ENCODE peak calls at places on chromosome 14, in five cellular contexts. I is kidney epithelial cell; B is HFFc6; Q is neural progenitor cell; H is CD8-positive, alpha-beta T cell. G is an unnamed sample.

GRCh38 chr14:21025374-21026151 is 702 bp upstream of the NDRG2 start:
- DNase-seq in I (no peak), B (no peak), Q (peak), H (peak), G (no peak)

GRCh38 chr14:99752486-99753121 is 40.6 kb upstream of the EML1 start:
- DNase-seq in I (peak), B (peak), Q (no peak), H (no peak), G (no peak)

GRCh38 chr14:75487155-75487671 is 35.1 kb upstream of the BATF start:
- DNase-seq in I (peak), B (no peak), Q (no peak), H (peak), G (peak)

GRCh38 chr14:94539181-94539580 is 22.1 kb upstream of the SERPINA4 start:
- DNase-seq in I (no peak), B (no peak), Q (no peak), H (no peak), G (no peak)

GRCh38 chr14:90573385-90574105 is 176.7 kb downstream of the CALM1 start:
- DNase-seq in I (no peak), B (no peak), Q (no peak), H (no peak), G (no peak)

GRCh38 chr14:39005044-39005736 is 97.8 kb downstream of the SEC23A start:
- DNase-seq in I (no peak), B (no peak), Q (no peak), H (no peak), G (no peak)

GRCh38 chr14:73753043-73753886 is 39.1 kb upstream of the PNMA1 start:
- DNase-seq in I (no peak), B (no peak), Q (no peak), H (no peak), G (no peak)

GRCh38 chr14:67270354-67270753 is 29.1 kb downstream of the PALS1 start:
- DNase-seq in I (no peak), B (no peak), Q (no peak), H (no peak), G (no peak)

GRCh38 chr14:45252356-45253069 is 489 bp downstream of the MIS18BP1 start:
- DNase-seq in I (no peak), B (no peak), Q (peak), H (no peak), G (no peak)

GRCh38 chr14:68168460-68169109 is 349.0 kb downstream of the RAD51B start:
- DNase-seq in I (no peak), B (no peak), Q (no peak), H (no peak), G (no peak)

GRCh38 chr14:73221945-73222344 is 15.4 kb upstream of the PAPLN start:
- DNase-seq in I (no peak), B (peak), Q (no peak), H (no peak), G (no peak)

GRCh38 chr14:56244138-56244789 is 126.1 kb downstream of the PELI2 start:
- DNase-seq in I (peak), B (peak), Q (no peak), H (no peak), G (no peak)

GRCh38 chr14:93949511-93950075 is 22.4 kb downstream of the FAM181A start:
- DNase-seq in I (no peak), B (no peak), Q (no peak), H (no peak), G (no peak)

GRCh38 chr14:106845286-106846087 is 1319.1 kb downstream of the TMEM121 start:
- DNase-seq in I (peak), B (no peak), Q (no peak), H (peak), G (peak)

GRCh38 chr14:91388551-91388975 is 29.1 kb downstream of the CCDC88C start:
- DNase-seq in I (no peak), B (peak), Q (no peak), H (no peak), G (peak)

GRCh38 chr14:75126679-75127473 is at the start of gene NEK9:
- DNase-seq in I (no peak), B (peak), Q (peak), H (peak), G (peak)

GRCh38 chr14:23567186-23568020 is at the start of gene AP1G2:
- DNase-seq in I (no peak), B (peak), Q (peak), H (peak), G (peak)

GRCh38 chr14:104315625-104316024 is 177.2 kb downstream of the KIF26A start:
- DNase-seq in I (no peak), B (no peak), Q (no peak), H (no peak), G (no peak)

GRCh38 chr14:100388137-100389050 is 65.3 kb downstream of the SLC25A47 start:
- DNase-seq in I (no peak), B (no peak), Q (no peak), H (no peak), G (no peak)

GRCh38 chr14:55107766-55108554 is 21.1 kb upstream of the LGALS3 start:
- DNase-seq in I (peak), B (peak), Q (no peak), H (peak), G (peak)

GRCh38 chr14:68695871-68696665 is 96.8 kb downstream of the ZFP36L1 start:
- DNase-seq in I (no peak), B (no peak), Q (no peak), H (no peak), G (no peak)

GRCh38 chr14:52015411-52016030 is 26.2 kb downstream of the RTRAF start:
- DNase-seq in I (no peak), B (no peak), Q (peak), H (no peak), G (no peak)

GRCh38 chr14:95979339-95980042 is 59.7 kb upstream of the C14orf132 start:
- DNase-seq in I (no peak), B (no peak), Q (peak), H (no peak), G (no peak)
- TF ChIP-seq CTCF in I (peak), B (peak), Q (peak), H (no peak), G (no peak)

DNA sequence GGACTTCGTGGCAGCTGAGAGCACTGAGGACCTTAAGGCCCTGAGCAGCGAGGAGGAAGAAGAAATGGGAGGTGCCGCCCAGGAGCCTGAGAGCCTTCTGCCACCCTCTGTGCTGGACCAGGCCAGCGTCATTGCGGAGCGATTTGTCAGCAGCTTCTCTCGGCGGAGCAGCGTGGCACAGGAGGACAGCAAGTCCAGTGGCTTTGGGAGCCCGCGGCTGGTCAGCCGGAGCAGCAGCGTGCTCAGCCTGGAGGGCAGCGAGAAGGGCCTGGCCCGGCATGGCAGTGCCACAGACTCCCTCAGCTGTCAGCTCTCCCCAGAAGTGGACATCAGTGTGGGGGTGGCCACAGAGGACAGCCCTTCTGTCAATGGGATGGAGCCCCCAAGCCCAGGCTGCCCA is 37.0 kb downstream of the PLEKHG3 start:
- DNase-seq in I (no peak), B (no peak), Q (no peak), H (no peak), G (no peak)
- TF ChIP-seq CTCF in I (no peak), B (no peak), Q (no peak), H (no peak), G (no peak)

GRCh38 chr14:34538871-34539406 is 562 bp downstream of the EAPP start:
- DNase-seq in I (no peak), B (no peak), Q (no peak), H (no peak), G (no peak)

GRCh38 chr14:34537677-34538009 is 1.9 kb downstream of the EAPP start:
- DNase-seq in I (no peak), B (no peak), Q (no peak), H (no peak), G (no peak)

GRCh38 chr14:34536951-34537676 is 2.4 kb downstream of the EAPP start:
- DNase-seq in I (peak), B (peak), Q (no peak), H (no peak), G (no peak)

GRCh38 chr14:34539407-34540180 is at the start of gene EAPP:
- DNase-seq in I (peak), B (peak), Q (peak), H (peak), G (peak)
- TF ChIP-seq CTCF in I (no peak), B (peak), Q (no peak), H (no peak), G (no peak)

GRCh38 chr14:78154827-78155226 is 15.3 kb upstream of the NRXN3 start:
- DNase-seq in I (no peak), B (no peak), Q (peak), H (no peak), G (no peak)
- TF ChIP-seq CTCF in I (peak), B (no peak), Q (peak), H (no peak), G (no peak)

GRCh38 chr14:105472496-105472991 is 2.1 kb upstream of the CRIP2 start:
- DNase-seq in I (no peak), B (no peak), Q (no peak), H (no peak), G (no peak)
- TF ChIP-seq CTCF in I (peak), B (no peak), Q (no peak), H (no peak), G (no peak)

GRCh38 chr14:102508410-102508773 is 1.2 kb downstream of the ANKRD9 start:
- DNase-seq in I (no peak), B (no peak), Q (no peak), H (no peak), G (no peak)

GRCh38 chr14:102507026-102507860 is 2.3 kb downstream of the ANKRD9 start:
- DNase-seq in I (no peak), B (no peak), Q (no peak), H (no peak), G (no peak)

GRCh38 chr14:102506599-102506871 is 3.0 kb downstream of the ANKRD9 start:
- DNase-seq in I (no peak), B (no peak), Q (no peak), H (no peak), G (no peak)

GRCh38 chr14:102508774-102509743 is 517 bp downstream of the ANKRD9 start:
- DNase-seq in I (no peak), B (no peak), Q (no peak), H (peak), G (no peak)

DNA sequence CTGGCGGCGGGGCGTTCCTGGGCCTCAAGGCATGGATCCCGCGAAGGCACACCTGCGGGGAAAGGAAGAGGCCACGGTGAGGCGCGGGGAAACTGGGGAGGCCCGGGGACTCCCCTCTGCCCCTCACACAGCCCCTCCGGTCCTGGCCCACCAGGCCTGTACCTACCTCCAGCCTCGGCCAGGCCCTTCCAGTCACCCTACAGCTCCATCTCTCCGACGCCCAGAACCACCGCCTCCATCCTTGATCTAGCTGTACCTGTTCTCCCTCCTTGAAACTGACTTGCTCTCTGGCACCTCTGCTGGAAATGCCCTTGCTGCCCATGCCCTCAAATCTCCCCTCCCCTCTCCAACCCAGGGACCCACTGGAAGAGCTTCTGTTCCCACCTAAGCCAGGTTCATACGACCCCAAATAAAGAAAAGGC is 1.7 kb downstream of the ANKRD9 start:
- DNase-seq in I (no peak), B (no peak), Q (no peak), H (no peak), G (no peak)
- TF ChIP-seq CTCF in I (peak), B (peak), Q (no peak), H (no peak), G (no peak)

DNA sequence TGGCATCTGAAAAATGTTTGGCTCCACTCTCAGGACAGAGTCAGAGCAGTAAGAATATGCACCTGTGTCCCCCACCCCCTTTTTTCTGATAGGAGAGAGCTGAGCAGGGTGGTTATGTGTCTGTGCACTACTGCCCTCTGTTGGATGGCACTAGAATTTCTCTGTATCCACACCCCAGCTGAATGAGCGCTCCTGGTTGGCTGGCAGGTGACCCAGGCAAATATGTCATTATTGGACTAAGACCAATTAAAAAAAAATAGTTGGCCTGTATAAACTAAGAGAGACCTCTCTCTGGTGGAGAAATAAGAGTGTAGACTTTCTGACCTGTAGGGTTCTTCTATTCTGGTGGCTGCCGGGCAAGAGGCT is 107.0 kb downstream of the PTCSC3 start:
- DNase-seq in I (no peak), B (peak), Q (peak), H (no peak), G (peak)
- TF ChIP-seq CTCF in I (peak), B (peak), Q (peak), H (peak), G (peak)

DNA sequence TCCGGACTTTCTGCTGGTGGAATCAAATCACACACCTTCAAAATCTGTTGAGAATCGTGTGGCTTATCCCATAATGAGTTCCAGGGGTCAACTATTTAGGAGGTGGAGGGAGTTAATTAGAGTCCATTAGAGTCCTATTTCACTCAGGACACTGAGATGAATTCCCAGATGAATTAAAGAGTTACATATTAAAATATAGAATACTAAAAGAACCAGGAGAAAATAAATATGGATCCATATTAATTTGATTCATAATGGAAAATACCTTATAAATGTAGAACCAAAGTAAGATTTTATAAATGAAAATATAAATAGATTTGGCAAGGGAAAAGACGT is 44.6 kb upstream of the C14orf132 start:
- DNase-seq in I (no peak), B (no peak), Q (no peak), H (no peak), G (no peak)
- TF ChIP-seq CTCF in I (no peak), B (peak), Q (no peak), H (peak), G (no peak)

DNA sequence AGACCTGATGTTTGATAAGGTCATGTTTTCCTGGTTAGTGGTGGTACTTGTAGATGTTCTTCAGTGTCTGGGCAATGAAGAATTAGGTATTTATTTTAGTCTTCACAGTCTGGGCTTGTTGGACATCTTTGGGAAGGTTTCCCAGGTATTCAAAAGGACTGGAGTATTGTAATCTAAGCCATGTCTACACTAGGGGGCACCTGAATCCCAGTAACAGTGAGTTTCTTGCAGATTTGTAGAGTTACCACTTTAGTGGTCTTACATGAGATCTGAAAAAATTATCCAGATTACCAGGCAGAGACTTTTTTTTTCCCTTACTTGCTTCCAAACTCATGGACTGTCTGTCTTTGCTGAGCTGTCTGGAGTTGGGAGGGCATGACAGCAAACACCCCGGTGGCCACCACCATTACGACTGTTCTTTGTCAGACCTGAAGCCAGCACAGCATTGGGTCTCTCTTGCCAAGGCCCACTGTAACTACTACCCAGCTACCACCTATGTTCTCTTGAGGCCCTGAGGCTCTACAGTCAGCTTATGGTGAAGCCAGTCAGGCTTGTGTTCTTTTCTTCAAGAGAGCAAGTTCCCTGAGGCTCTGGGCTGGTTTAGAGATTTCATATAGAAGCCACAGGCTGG is 820.7 kb upstream of the FBXO33 start:
- DNase-seq in I (no peak), B (no peak), Q (peak), H (no peak), G (no peak)
- TF ChIP-seq CTCF in I (peak), B (no peak), Q (peak), H (no peak), G (no peak)

G was measured in GM13976.